ENCODE peak calls at places on chromosomes 16 and 17, in four cellular contexts. I is A549, Y is IMR-90, V is K562. A is an unnamed sample.

GRCh38 chr17:77572065-77572601 is 386.4 kb upstream of the TNRC6C start:
- DNase-seq in Y (no peak), I (no peak), V (no peak), A (no peak)

GRCh38 chr16:85245307-85246172 is 133.3 kb upstream of the CIBAR2 start:
- DNase-seq in I (peak; percentile 69), Y (peak; percentile 79), V (peak; percentile 84), A (peak; percentile 51)

GRCh38 chr16:11613381-11614303 is 26.9 kb upstream of the LITAF start:
- DNase-seq in I (no peak), V (peak; percentile 67), Y (no peak), A (peak; percentile 88)

GRCh38 chr16:8299635-8300034 is 290.7 kb downstream of the TMEM114 start:
- DNase-seq in V (no peak), I (no peak), Y (no peak), A (no peak)

GRCh38 chr16:85429776-85430522 is 183.2 kb upstream of the GSE1 start:
- DNase-seq in V (no peak), I (no peak), Y (no peak), A (no peak)

GRCh38 chr16:30903596-30903995 is 7.2 kb downstream of the CTF1 start:
- DNase-seq in I (peak; percentile 35), V (no peak), Y (no peak), A (peak; percentile 38)

GRCh38 chr16:4214215-4214621 is 27.7 kb downstream of the SRL start:
- DNase-seq in V (no peak), Y (peak; percentile 96), I (peak; percentile 52), A (peak; percentile 55)

GRCh38 chr17:28993013-28993600 is 12.7 kb downstream of the SEZ6 start:
- DNase-seq in Y (no peak), I (no peak), V (no peak), A (no peak)

GRCh38 chr17:68248199-68248825 is 469 bp downstream of the AMZ2 start:
- DNase-seq in I (no peak), Y (peak; percentile 57), V (no peak), A (no peak)

GRCh38 chr16:12583237-12583897 is 220.3 kb downstream of the CPPED1 start:
- DNase-seq in I (no peak), V (no peak), Y (no peak), A (no peak)

GRCh38 chr17:49022391-49022941 is 25.3 kb downstream of the IGF2BP1 start:
- DNase-seq in V (peak; percentile 51), Y (peak; percentile 49), I (peak; percentile 69), A (peak; percentile 76)

GRCh38 chr17:81043725-81044427 is 8.9 kb downstream of the BAIAP2 start:
- DNase-seq in I (peak; percentile 61), V (no peak), Y (no peak), A (peak; percentile 94)

GRCh38 chr16:7515543-7515942 is 182.9 kb downstream of the RBFOX1 start:
- DNase-seq in V (no peak), I (no peak), Y (no peak), A (no peak)

GRCh38 chr16:89371968-89372634 is 118.3 kb downstream of the ANKRD11 start:
- DNase-seq in Y (peak; percentile 65), V (no peak), I (no peak), A (no peak)

GRCh38 chr17:76721463-76721862 is 4.9 kb downstream of the JMJD6 start:
- DNase-seq in I (no peak), V (no peak), Y (no peak), A (no peak)

GRCh38 chr17:284676-285355 is 67.8 kb downstream of the RPH3AL start:
- DNase-seq in I (no peak), Y (no peak), V (no peak), A (no peak)

GRCh38 chr16:49969356-49970030 is 55.5 kb upstream of the CNEP1R1 start:
- DNase-seq in Y (no peak), I (no peak), V (no peak), A (peak; percentile 18)

GRCh38 chr17:76293106-76293505 is 15.0 kb downstream of the QRICH2 start:
- DNase-seq in Y (no peak), I (no peak), V (no peak), A (no peak)

GRCh38 chr16:4053663-4054479 is 62.4 kb downstream of the ADCY9 start:
- DNase-seq in V (no peak), Y (peak; percentile 95), I (peak; percentile 29), A (no peak)

GRCh38 chr17:76593338-76593737 is 7.7 kb upstream of the ST6GALNAC2 start:
- DNase-seq in Y (peak; percentile 31), V (no peak), I (no peak), A (no peak)

GRCh38 chr16:16163109-16163508 is 60.2 kb downstream of the ABCC6 start:
- DNase-seq in V (no peak), Y (no peak), I (no peak), A (no peak)

GRCh38 chr17:72943826-72944689 is 148.4 kb downstream of the SLC39A11 start:
- DNase-seq in Y (no peak), I (peak; percentile 26), V (no peak), A (no peak)

GRCh38 chr17:50945779-50946222 is 79.6 kb upstream of the TOB1 start:
- DNase-seq in Y (no peak), I (no peak), V (no peak), A (no peak)

GRCh38 chr17:57514614-57515013 is 230.5 kb downstream of the CCDC182 start:
- DNase-seq in I (no peak), V (no peak), Y (no peak), A (no peak)

GRCh38 chr17:1972429-1973160 is 52.5 kb downstream of the RTN4RL1 start:
- DNase-seq in V (no peak), I (no peak), Y (peak; percentile 12), A (no peak)

GRCh38 chr17:75571197-75571884 is 16.3 kb upstream of the MYO15B start:
- DNase-seq in V (no peak), Y (peak; percentile 9), I (no peak), A (no peak)

GRCh38 chr16:12652924-12653323 is 150.8 kb downstream of the CPPED1 start:
- DNase-seq in I (no peak), Y (no peak), V (no peak), A (no peak)

GRCh38 chr16:59252317-59252716 is 518.2 kb upstream of the GOT2 start:
- DNase-seq in V (no peak), I (peak; percentile 3), Y (no peak), A (no peak)

GRCh38 chr17:31394544-31394943 is 3.1 kb downstream of the RAB11FIP4 start:
- DNase-seq in V (peak; percentile 73), Y (peak; percentile 77), I (peak; percentile 46), A (peak; percentile 56)

GRCh38 chr17:4161179-4161559 is 18.2 kb downstream of the CYB5D2 start:
- DNase-seq in I (peak; percentile 90), V (no peak), Y (peak; percentile 93), A (peak; percentile 10)

DNA sequence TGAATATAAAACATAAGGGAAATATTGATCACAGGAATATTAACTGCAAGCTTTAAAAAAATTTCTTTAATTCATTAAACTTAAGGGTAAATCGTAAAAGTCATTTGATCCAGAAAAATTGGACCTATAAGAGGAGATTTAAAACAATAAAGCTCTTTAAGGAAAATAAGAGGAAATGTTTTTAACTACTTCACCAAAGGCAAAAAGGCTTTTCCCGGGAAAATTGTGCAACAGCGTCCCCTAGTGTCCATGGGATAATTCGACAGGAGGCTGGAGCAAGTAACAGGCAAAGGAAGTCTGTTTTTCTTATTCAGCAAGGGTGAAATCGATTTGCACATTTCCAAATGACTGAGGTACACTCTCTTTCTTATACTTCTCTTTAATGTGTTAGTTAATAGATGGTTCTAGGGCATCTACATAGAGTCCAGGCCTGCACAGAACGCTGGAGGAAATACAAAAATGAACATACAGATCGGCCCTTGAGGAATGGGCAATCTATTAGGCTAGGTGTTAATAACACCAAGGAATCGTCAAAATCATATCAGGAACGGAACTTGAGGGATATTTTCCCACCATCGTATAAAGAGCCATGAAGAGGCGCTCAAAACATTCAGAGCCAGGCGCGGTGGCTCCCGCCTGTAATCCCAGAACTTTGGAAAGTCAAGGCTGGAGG is 61.4 kb downstream of the ZNF18 start:
- DNase-seq in V (peak; percentile 48), Y (peak; percentile 33), I (peak; percentile 72), A (peak; percentile 60)
- TF ChIP-seq MAZ in V (no peak), Y (no peak), I (no peak), A (no peak)

GRCh38 chr17:74466785-74467158 is 338 bp downstream of the CD300A start:
- DNase-seq in I (no peak), V (no peak), Y (no peak), A (no peak)
- TF ChIP-seq MAZ in I (no peak), V (no peak), Y (no peak), A (no peak)

GRCh38 chr16:68778551-68779231 is 41.6 kb downstream of the CDH1 start:
- DNase-seq in Y (no peak), I (no peak), V (no peak), A (no peak)
- TF ChIP-seq MAZ in Y (no peak), I (no peak), V (no peak), A (no peak)

DNA sequence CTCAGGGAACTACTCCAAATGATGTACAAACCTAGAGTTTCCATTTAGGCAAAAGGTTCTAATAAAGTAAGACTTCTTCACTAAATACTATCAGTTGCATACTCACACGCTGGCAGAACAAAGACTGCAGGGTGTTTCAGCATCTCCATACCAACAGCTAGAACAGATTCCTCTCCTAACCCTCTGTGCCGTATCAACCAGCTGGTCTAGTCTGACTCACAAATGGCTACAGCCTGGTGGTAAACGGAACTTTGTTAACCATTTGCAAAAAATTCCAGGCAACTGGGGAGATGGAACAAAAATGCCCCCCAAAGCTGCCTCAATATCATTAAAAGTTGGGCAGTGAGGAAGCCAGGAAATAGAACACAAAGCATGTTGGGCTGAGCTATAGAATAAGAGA is 217.1 kb downstream of the GRIN2A start:
- DNase-seq in Y (no peak), V (no peak), I (no peak), A (no peak)
- TF ChIP-seq MAZ in Y (no peak), V (no peak), I (no peak), A (no peak)

GRCh38 chr17:47713980-47714689 is 18.9 kb upstream of the TBX21 start:
- DNase-seq in V (no peak), I (no peak), Y (no peak), A (no peak)
- TF ChIP-seq MAZ in V (no peak), I (no peak), Y (no peak), A (no peak)